ENCODE peak calls at places on chromosomes 13 and 19, in five cellular contexts. B is RWPE2, E is stomach, Z is upper lobe of right lung, V is heart left ventricle. D is an unnamed sample.

GRCh38 chr13:35964764-35965163 is 166.4 kb downstream of the DCLK1 start:
- DNase-seq in B (no peak), E (no peak), Z (no peak), V (no peak), D (no peak)

GRCh38 chr19:36110487-36111199 is at the start of gene OVOL3:
- DNase-seq in B (no peak), E (no peak), Z (no peak), V (no peak), D (no peak)

GRCh38 chr13:95624020-95624419 is 20.5 kb downstream of the DZIP1 start:
- DNase-seq in B (no peak), E (no peak), Z (no peak), V (no peak), D (no peak)

GRCh38 chr13:50365683-50366391 is 350.6 kb downstream of the KCNRG start:
- DNase-seq in B (peak; percentile 57), E (no peak), Z (no peak), V (no peak), D (peak; percentile 26)

GRCh38 chr19:29964171-29964570 is 22.1 kb downstream of the URI1 start:
- DNase-seq in B (no peak), E (no peak), Z (no peak), V (no peak), D (no peak)

GRCh38 chr13:110433014-110433413 is 125.9 kb downstream of the COL4A2 start:
- DNase-seq in B (no peak), E (no peak), Z (no peak), V (peak; percentile 66), D (no peak)

GRCh38 chr19:4338441-4339350 is at the start of gene STAP2:
- DNase-seq in B (no peak), E (peak; percentile 77), Z (peak; percentile 82), V (no peak), D (no peak)

GRCh38 chr13:38262211-38262610 is 87.4 kb upstream of the UFM1 start:
- DNase-seq in B (no peak), E (no peak), Z (no peak), V (no peak), D (no peak)

GRCh38 chr13:75715598-75716523 is 79.7 kb downstream of the LMO7 start:
- DNase-seq in B (no peak), E (no peak), Z (no peak), V (no peak), D (no peak)

GRCh38 chr13:71118779-71119364 is 748.1 kb downstream of the DACH1 start:
- DNase-seq in B (no peak), E (no peak), Z (no peak), V (no peak), D (no peak)

GRCh38 chr13:85411608-85412007 is 387.6 kb downstream of the SLITRK6 start:
- DNase-seq in B (no peak), E (no peak), Z (no peak), V (no peak), D (no peak)

GRCh38 chr19:38251564-38252051 is 4.6 kb downstream of the PPP1R14A start:
- DNase-seq in B (no peak), E (no peak), Z (no peak), V (peak; percentile 79), D (no peak)

GRCh38 chr19:8665468-8666213 is 33.0 kb downstream of the ACTL9 start:
- DNase-seq in B (no peak), E (no peak), Z (no peak), V (no peak), D (no peak)

GRCh38 chr13:42859760-42860159 is 78.4 kb downstream of the FAM216B start:
- DNase-seq in B (no peak), E (no peak), Z (no peak), V (no peak), D (no peak)

GRCh38 chr13:55229906-55230569 is 1910.7 kb upstream of the PRR20A start:
- DNase-seq in B (no peak), E (no peak), Z (no peak), V (no peak), D (no peak)

GRCh38 chr13:106393776-106394175 is 141.7 kb downstream of the EFNB2 start:
- DNase-seq in B (no peak), E (no peak), Z (no peak), V (no peak), D (no peak)

GRCh38 chr13:113887700-113888201 is 23.9 kb upstream of the GAS6 start:
- DNase-seq in B (no peak), E (peak; percentile 58), Z (no peak), V (no peak), D (no peak)

GRCh38 chr13:102846261-102847015 is 606 bp downstream of the ERCC5 start:
- DNase-seq in B (no peak), E (peak; percentile 40), Z (peak; percentile 72), V (peak; percentile 37), D (peak; percentile 63)

GRCh38 chr19:15015946-15016542 is 33.2 kb upstream of the CASP14 start:
- DNase-seq in B (no peak), E (no peak), Z (no peak), V (no peak), D (no peak)

GRCh38 chr19:6800991-6801396 is 28.5 kb downstream of the VAV1 start:
- DNase-seq in B (peak; percentile 79), E (no peak), Z (no peak), V (no peak), D (no peak)

GRCh38 chr13:98480915-98481510 is 95.9 kb downstream of the STK24 start:
- DNase-seq in B (no peak), E (no peak), Z (no peak), V (peak; percentile 70), D (peak; percentile 20)

GRCh38 chr13:32642858-32643257 is 56.6 kb downstream of the PDS5B start:
- DNase-seq in B (no peak), E (no peak), Z (no peak), V (no peak), D (no peak)

GRCh38 chr19:8537099-8537498 is 23.1 kb upstream of the ZNF414 start:
- DNase-seq in B (no peak), E (no peak), Z (no peak), V (no peak), D (no peak)

GRCh38 chr13:99796175-99796819 is 175.3 kb downstream of the ZIC5 start:
- DNase-seq in B (no peak), E (no peak), Z (no peak), V (no peak), D (no peak)

GRCh38 chr19:2294377-2295335 is 12.7 kb upstream of the PEAK3 start:
- DNase-seq in B (no peak), E (no peak), Z (no peak), V (peak; percentile 60), D (no peak)

GRCh38 chr19:32035611-32036010 is 309.8 kb upstream of the ZNF507 start:
- DNase-seq in B (no peak), E (no peak), Z (no peak), V (no peak), D (no peak)

GRCh38 chr13:100274942-100275506 is 186.1 kb downstream of the PCCA start:
- DNase-seq in B (no peak), E (no peak), Z (no peak), V (no peak), D (no peak)

GRCh38 chr13:32314271-32314967 is 744 bp downstream of the ZAR1L start:
- DNase-seq in B (no peak), E (peak; percentile 28), Z (peak; percentile 86), V (peak; percentile 59), D (no peak)

GRCh38 chr13:40316301-40316700 is 350.1 kb downstream of the FOXO1 start:
- DNase-seq in B (no peak), E (no peak), Z (no peak), V (no peak), D (no peak)

GRCh38 chr19:49564616-49565045 is 15.7 kb downstream of the NOSIP start:
- DNase-seq in B (no peak), E (no peak), Z (no peak), V (no peak), D (no peak)

DNA sequence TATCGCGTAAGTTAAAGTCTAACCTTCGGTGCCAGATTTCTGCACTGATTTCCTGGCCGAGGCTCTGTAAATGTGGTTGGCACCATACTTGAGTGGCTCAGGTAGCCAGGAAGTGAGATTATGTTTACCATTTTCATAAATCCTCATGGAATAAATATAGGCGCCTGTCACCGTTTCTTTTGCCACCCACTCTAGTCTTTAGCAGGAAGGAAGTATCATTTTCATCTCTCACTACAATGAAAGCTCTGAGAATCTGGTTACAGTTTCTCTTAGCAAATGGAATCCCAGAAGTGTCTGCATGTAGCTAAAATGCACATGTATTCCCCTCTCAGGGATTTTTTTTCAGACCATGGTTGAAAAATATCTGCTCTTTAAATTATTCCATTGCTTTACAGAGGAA is 221.5 kb upstream of the SPRY2 start:
- DNase-seq in B (no peak), E (no peak), Z (no peak), V (no peak), D (no peak)
- H3K4me1 ChIP-seq in B (no peaks in the 10 kb centered on the region), E (no peaks in the 10 kb centered on the region), Z (no peaks in the 10 kb centered on the region), V (no peaks in the 10 kb centered on the region), D (no peaks in the 10 kb centered on the region)

GRCh38 chr19:40802300-40803169 is 3.5 kb downstream of the EGLN2 start:
- DNase-seq in B (no peak), E (peak; percentile 71), Z (peak; percentile 73), V (peak; percentile 88), D (no peak)
- H3K4me1 ChIP-seq in B (peaks cover 31% of the 10 kb centered on the region), E (peaks cover 86% of the 10 kb centered on the region), Z (peaks cover 81% of the 10 kb centered on the region), V (peaks cover 79% of the 10 kb centered on the region), D (peaks cover 84% of the 10 kb centered on the region)

GRCh38 chr13:79398169-79398568 is 7.9 kb downstream of the RBM26 start:
- DNase-seq in B (no peak), E (no peak), Z (no peak), V (no peak), D (no peak)
- H3K4me1 ChIP-seq in B (peaks cover 14% of the 10 kb centered on the region), E (peaks cover 73% of the 10 kb centered on the region), Z (peaks cover 23% of the 10 kb centered on the region), V (peaks cover 41% of the 10 kb centered on the region), D (peaks cover 66% of the 10 kb centered on the region)

DNA sequence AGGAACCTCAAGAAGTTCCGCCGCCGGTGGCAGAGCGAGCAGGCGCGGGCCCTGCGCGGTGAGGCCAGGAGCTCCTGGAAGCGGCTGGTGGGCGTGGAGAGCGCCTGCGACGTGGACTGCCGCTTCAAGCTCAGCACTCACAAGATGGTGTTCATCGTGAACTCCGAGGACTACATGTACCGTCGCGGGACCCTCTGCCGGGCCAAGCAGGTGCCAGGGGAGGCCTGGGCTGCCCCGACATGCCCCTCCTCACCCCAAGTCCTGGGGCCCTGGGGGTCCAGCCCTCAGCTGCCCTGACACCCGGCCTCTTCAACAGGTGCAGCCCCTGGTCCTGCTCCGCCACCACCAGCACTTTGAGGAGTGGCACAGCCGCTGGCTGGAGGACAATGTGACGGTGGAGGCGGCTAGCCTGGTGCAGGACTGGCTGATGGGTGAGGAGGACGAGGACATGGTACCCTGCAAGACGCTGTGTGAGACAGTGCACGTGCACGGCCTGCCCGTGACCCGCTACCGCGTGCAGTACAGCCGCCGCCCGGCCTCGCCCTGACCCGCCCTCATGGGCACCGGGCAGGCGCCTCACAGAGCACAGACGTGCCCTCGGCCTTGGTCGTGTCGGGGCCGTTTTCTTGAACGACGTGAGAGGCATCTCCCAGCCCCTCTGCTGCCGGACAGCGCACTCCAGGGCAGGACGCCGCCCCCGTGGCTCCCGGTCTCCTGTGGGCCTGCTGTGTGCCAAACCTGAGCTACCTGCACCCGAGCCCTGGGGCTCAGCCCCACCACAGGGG is 10.4 kb upstream of the F2RL3 start:
- DNase-seq in B (no peak), E (no peak), Z (no peak), V (no peak), D (no peak)
- H3K4me1 ChIP-seq in B (peaks cover 7% of the 10 kb centered on the region), E (no peaks in the 10 kb centered on the region), Z (peaks cover 12% of the 10 kb centered on the region), V (peaks cover 5% of the 10 kb centered on the region), D (no peaks in the 10 kb centered on the region)

D was measured in CD8-positive, alpha-beta T cell.